ENCODE peak calls at places on chromosome 17, in seven cellular contexts. M, N, H, D, Q, W and E are unnamed samples.
A peak's percentile ranks its signal among the peaks of the same experiment; 100 is the strongest.

GRCh38 chr17:9284884-9285283 is 263.6 kb downstream of the NTN1 start:
- DNase-seq in M (no peak), N (no peak), H (no peak), D (no peak), Q (peak; percentile 46), W (peak; percentile 68), E (no peak)

GRCh38 chr17:55053855-55054254 is 85.3 kb downstream of the STXBP4 start:
- DNase-seq in M (peak; percentile 13), N (no peak), H (peak; percentile 20), D (peak; percentile 16), Q (no peak), W (peak; percentile 42), E (no peak)

GRCh38 chr17:21002309-21003006 is 40.4 kb downstream of the USP22 start:
- DNase-seq in M (no peak), N (no peak), H (no peak), D (no peak), Q (no peak), W (no peak), E (no peak)

GRCh38 chr17:76934561-76935320 is 66.5 kb downstream of the MGAT5B start:
- DNase-seq in M (no peak), N (no peak), H (peak; percentile 2), D (no peak), Q (no peak), W (no peak), E (no peak)

GRCh38 chr17:6591599-6592158 is 35.3 kb upstream of the PITPNM3 start:
- DNase-seq in M (peak; percentile 94), N (no peak), H (peak; percentile 85), D (peak; percentile 96), Q (no peak), W (peak; percentile 91), E (no peak)

GRCh38 chr17:72498671-72499210 is 377.9 kb downstream of the SOX9 start:
- DNase-seq in M (peak; percentile 40), N (no peak), H (no peak), D (no peak), Q (no peak), W (no peak), E (no peak)

GRCh38 chr17:978110-979093 is 1.2 kb downstream of the NXN start:
- DNase-seq in M (peak; percentile 61), N (no peak), H (peak; percentile 15), D (peak; percentile 77), Q (peak; percentile 37), W (peak; percentile 59), E (peak; percentile 31)

GRCh38 chr17:13140750-13141149 is 122.9 kb upstream of the ELAC2 start:
- DNase-seq in M (peak; percentile 24), N (no peak), H (no peak), D (no peak), Q (no peak), W (peak; percentile 40), E (no peak)

GRCh38 chr17:69503711-69504110 is 89.2 kb downstream of the MAP2K6 start:
- DNase-seq in M (no peak), N (no peak), H (no peak), D (no peak), Q (no peak), W (no peak), E (no peak)
- H3K4me3 ChIP-seq in M (no peak overlapping the region), N (no peak overlapping the region), H (no peak overlapping the region), D (no peak overlapping the region), Q (no peak overlapping the region), W (no peak overlapping the region), E (no peak overlapping the region)

GRCh38 chr17:18156171-18156975 is 27.3 kb upstream of the ALKBH5 start:
- DNase-seq in M (no peak), N (no peak), H (no peak), D (peak; percentile 52), Q (no peak), W (peak; percentile 55), E (no peak)

GRCh38 chr17:18156976-18157280 is 26.7 kb upstream of the ALKBH5 start:
- DNase-seq in M (no peak), N (no peak), H (no peak), D (no peak), Q (no peak), W (no peak), E (no peak)

GRCh38 chr17:18159551-18160120 is 24.0 kb upstream of the ALKBH5 start:
- DNase-seq in M (peak; percentile 20), N (no peak), H (no peak), D (peak; percentile 72), Q (no peak), W (peak; percentile 53), E (no peak)

GRCh38 chr17:18157354-18157985 is 26.2 kb upstream of the ALKBH5 start:
- DNase-seq in M (no peak), N (no peak), H (no peak), D (no peak), Q (no peak), W (no peak), E (no peak)

DNA sequence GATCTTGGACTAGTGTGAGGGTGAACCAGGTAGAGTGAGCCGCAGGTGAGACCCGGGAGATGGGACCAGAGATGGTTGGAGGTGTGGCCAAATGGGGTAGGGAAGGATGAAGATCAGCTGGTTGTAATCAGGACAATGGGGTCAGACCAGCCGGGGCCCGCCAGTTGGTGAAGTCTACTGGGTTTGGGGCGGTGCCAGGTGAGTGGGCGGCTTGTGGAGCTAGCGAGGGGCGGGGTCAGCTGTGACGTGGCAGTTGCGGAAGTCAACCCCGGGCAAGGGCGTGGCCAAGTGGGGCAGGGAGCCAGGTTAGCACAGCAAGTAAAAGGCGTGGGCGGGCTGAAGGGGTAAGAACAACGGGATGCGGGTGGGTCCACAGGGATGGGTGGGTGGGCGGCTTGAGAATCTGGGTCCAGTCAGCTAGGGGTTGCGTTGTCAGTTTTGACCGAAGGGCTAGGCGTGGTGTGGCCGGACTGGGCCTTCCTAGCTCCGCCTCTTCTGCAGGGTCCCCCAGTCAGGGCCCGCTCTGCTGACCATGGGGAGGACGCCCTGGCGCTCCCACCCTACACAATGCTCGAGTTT is 25.5 kb upstream of the ALKBH5 start:
- DNase-seq in M (peak; percentile 85), N (peak; percentile 36), H (peak; percentile 77), D (peak; percentile 94), Q (peak; percentile 92), W (peak; percentile 99), E (peak; percentile 96)
- H3K4me3 ChIP-seq in M (peak overlapping the region; percentile 32), N (peak overlapping the region; percentile 47), H (peak overlapping the region; percentile 35), D (peak overlapping the region; percentile 38), Q (peak overlapping the region; percentile 59), W (peak overlapping the region; percentile 57), E (peak overlapping the region; percentile 34)

GRCh38 chr17:80264793-80265075 is 4.1 kb downstream of the RNF213 start:
- DNase-seq in M (no peak), N (no peak), H (no peak), D (no peak), Q (no peak), W (no peak), E (no peak)

GRCh38 chr17:80265205-80266068 is 4.8 kb downstream of the RNF213 start:
- DNase-seq in M (no peak), N (no peak), H (no peak), D (peak; percentile 28), Q (no peak), W (no peak), E (no peak)

GRCh38 chr17:80262775-80263244 is 2.2 kb downstream of the RNF213 start:
- DNase-seq in M (no peak), N (no peak), H (no peak), D (no peak), Q (no peak), W (peak; percentile 12), E (no peak)

GRCh38 chr17:80263253-80264047 is 2.8 kb downstream of the RNF213 start:
- DNase-seq in M (peak; percentile 89), N (no peak), H (peak; percentile 82), D (peak; percentile 88), Q (peak; percentile 90), W (peak; percentile 96), E (peak; percentile 59)

GRCh38 chr17:80264048-80264792 is 3.6 kb downstream of the RNF213 start:
- DNase-seq in M (no peak), N (no peak), H (no peak), D (no peak), Q (no peak), W (no peak), E (no peak)
- H3K4me3 ChIP-seq in M (no peak overlapping the region), N (peak overlapping the region; percentile 44), H (no peak overlapping the region), D (no peak overlapping the region), Q (peak overlapping the region; percentile 98), W (peak overlapping the region; percentile 82), E (peak overlapping the region; percentile 15)

GRCh38 chr17:44322236-44322895 is 2.3 kb downstream of the SLC25A39 start:
- DNase-seq in M (no peak), N (no peak), H (no peak), D (no peak), Q (no peak), W (no peak), E (no peak)

GRCh38 chr17:44321246-44322120 is 3.1 kb downstream of the SLC25A39 start:
- DNase-seq in M (no peak), N (no peak), H (no peak), D (no peak), Q (no peak), W (no peak), E (no peak)

GRCh38 chr17:44324571-44325275 is at the start of gene SLC25A39:
- DNase-seq in M (peak; percentile 93), N (peak; percentile 97), H (peak; percentile 93), D (peak; percentile 90), Q (peak; percentile 97), W (peak; percentile 97), E (peak; percentile 96)

GRCh38 chr17:44324092-44324570 is 492 bp downstream of the SLC25A39 start:
- DNase-seq in M (no peak), N (no peak), H (no peak), D (no peak), Q (no peak), W (peak; percentile 61), E (peak; percentile 36)

DNA sequence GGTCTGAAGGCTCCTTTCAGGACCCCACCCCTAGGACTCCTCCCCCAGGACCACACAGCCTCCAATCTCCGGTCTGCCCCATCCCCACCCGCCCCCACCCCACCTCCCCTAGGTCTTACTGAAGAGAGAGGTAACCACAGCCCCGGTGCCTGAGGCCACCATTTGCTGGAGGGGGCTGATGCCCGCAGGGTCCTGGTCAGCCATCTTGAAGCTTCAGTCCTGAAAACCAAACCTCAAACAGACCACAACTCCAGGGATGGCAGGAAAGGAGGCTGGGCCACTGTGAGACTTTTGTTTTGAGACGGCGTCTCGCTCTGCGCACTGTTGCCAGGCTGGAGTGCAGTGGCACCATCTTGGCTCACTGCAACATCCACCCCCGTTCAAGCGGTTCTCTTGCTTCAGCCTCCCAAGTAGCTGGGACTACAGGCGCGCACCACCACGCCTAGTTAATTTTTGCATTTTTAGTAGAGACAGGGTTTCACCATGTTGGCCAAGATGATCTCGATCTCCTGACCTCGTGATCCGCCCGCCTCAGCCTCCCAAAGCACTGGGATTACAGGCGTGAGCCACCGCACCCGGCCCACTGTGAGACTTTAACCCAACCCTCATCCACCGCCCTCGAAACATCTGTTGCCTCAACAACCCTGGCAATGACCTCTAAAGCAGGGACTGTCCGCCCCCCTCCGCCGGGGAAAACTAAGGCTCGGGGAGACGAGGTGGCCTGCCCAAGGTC is 1.1 kb downstream of the SLC25A39 start:
- DNase-seq in M (no peak), N (no peak), H (no peak), D (no peak), Q (no peak), W (no peak), E (no peak)
- H3K4me3 ChIP-seq in M (peak overlapping the region; percentile 88), N (peak overlapping the region; percentile 83), H (peak overlapping the region; percentile 69), D (peak overlapping the region; percentile 68), Q (peak overlapping the region; percentile 85), W (peak overlapping the region; percentile 78), E (peak overlapping the region; percentile 96)

GRCh38 chr17:74970395-74970794 is 2.2 kb downstream of the HID1 start:
- DNase-seq in M (no peak), N (no peak), H (no peak), D (no peak), Q (peak; percentile 43), W (no peak), E (peak; percentile 28)
- H3K4me3 ChIP-seq in M (no peak overlapping the region), N (peak overlapping the region; percentile 93), H (no peak overlapping the region), D (no peak overlapping the region), Q (peak overlapping the region; percentile 95), W (no peak overlapping the region), E (no peak overlapping the region)